ENCODE peak calls at places on chromosome 2, in six cellular contexts. Y is GM23248, W is IMR-90, E is mucosa of descending colon, F is uterus, O is colonic mucosa. T is an unnamed sample. For H3K4me1, the result is how much of the 10 kb centered on the place peaks cover.

GRCh38 chr2:43221660-43222471 is 4.5 kb downstream of the ZFP36L2 start:
- DNase-seq in E (peak), O (peak), F (peak), W (peak), Y (peak), T (peak)

GRCh38 chr2:230640540-230641011 is 72.1 kb upstream of the CAB39 start:
- DNase-seq in O (no peak), Y (peak), E (no peak), F (no peak), W (peak), T (no peak)

GRCh38 chr2:187989925-187990623 is 301.6 kb upstream of the GULP1 start:
- DNase-seq in W (no peak), O (no peak), Y (no peak), E (no peak), F (no peak), T (no peak)

GRCh38 chr2:105431367-105432088 is 32.7 kb upstream of the FHL2 start:
- DNase-seq in E (no peak), Y (peak), O (no peak), F (peak), W (peak), T (no peak)

GRCh38 chr2:147033046-147033445 is 811.8 kb upstream of the ACVR2A start:
- DNase-seq in E (no peak), Y (peak), W (no peak), O (no peak), F (no peak), T (no peak)

GRCh38 chr2:171154348-171154747 is 6.3 kb downstream of the TLK1 start:
- DNase-seq in W (peak), O (peak), E (no peak), Y (no peak), F (no peak), T (no peak)

GRCh38 chr2:695111-695510 is 17.9 kb upstream of the TMEM18 start:
- DNase-seq in E (no peak), O (no peak), W (no peak), F (no peak), Y (no peak), T (no peak)

GRCh38 chr2:122670932-122671331 is 915.5 kb downstream of the TSN start:
- DNase-seq in O (no peak), F (no peak), Y (no peak), W (no peak), E (no peak), T (no peak)

GRCh38 chr2:230664128-230664527 is 48.5 kb upstream of the CAB39 start:
- DNase-seq in F (no peak), O (no peak), W (peak), E (no peak), Y (peak), T (no peak)

GRCh38 chr2:167715932-167716331 is 531.5 kb downstream of the STK39 start:
- DNase-seq in O (no peak), F (no peak), W (no peak), E (no peak), Y (no peak), T (no peak)

GRCh38 chr2:151518802-151519201 is 109.1 kb downstream of the RIF1 start:
- DNase-seq in W (peak), Y (peak), E (no peak), O (no peak), F (no peak), T (no peak)

GRCh38 chr2:148172131-148172753 is 151.4 kb downstream of the MBD5 start:
- DNase-seq in E (no peak), W (no peak), O (no peak), F (no peak), Y (no peak), T (no peak)

GRCh38 chr2:29113027-29113686 is 2.1 kb upstream of the CLIP4 start:
- DNase-seq in E (no peak), Y (peak), W (peak), O (no peak), F (no peak), T (no peak)

GRCh38 chr2:72921088-72921851 is 4.0 kb downstream of the EMX1 start:
- DNase-seq in Y (no peak), O (no peak), W (no peak), F (no peak), E (no peak), T (no peak)

GRCh38 chr2:147553743-147554142 is 291.1 kb upstream of the ACVR2A start:
- DNase-seq in E (no peak), Y (no peak), W (no peak), F (no peak), O (no peak), T (no peak)

GRCh38 chr2:232276739-232277313 is 101.7 kb upstream of the ALPP start:
- DNase-seq in Y (no peak), F (no peak), O (no peak), E (no peak), W (no peak), T (no peak)

GRCh38 chr2:45242161-45242741 is 233.0 kb upstream of the SIX2 start:
- DNase-seq in F (no peak), E (no peak), Y (peak), W (peak), O (no peak), T (no peak)

GRCh38 chr2:157443795-157444642 is at the start of gene CYTIP:
- DNase-seq in F (no peak), E (peak), Y (no peak), O (peak), W (no peak), T (peak)

GRCh38 chr2:1528273-1529064 is 115.2 kb downstream of the TPO start:
- DNase-seq in O (peak), W (no peak), Y (no peak), F (no peak), E (no peak), T (no peak)

GRCh38 chr2:98036349-98037000 is 40.7 kb upstream of the TMEM131 start:
- DNase-seq in E (peak), O (no peak), F (no peak), W (no peak), Y (no peak), T (no peak)

GRCh38 chr2:11405599-11406491 is 60.1 kb downstream of the E2F6 start:
- DNase-seq in F (no peak), E (peak), W (peak), O (peak), Y (no peak), T (no peak)

GRCh38 chr2:218322756-218323525 is 30.6 kb upstream of the TMBIM1 start:
- DNase-seq in W (peak), O (peak), Y (peak), E (peak), F (peak), T (peak)

DNA sequence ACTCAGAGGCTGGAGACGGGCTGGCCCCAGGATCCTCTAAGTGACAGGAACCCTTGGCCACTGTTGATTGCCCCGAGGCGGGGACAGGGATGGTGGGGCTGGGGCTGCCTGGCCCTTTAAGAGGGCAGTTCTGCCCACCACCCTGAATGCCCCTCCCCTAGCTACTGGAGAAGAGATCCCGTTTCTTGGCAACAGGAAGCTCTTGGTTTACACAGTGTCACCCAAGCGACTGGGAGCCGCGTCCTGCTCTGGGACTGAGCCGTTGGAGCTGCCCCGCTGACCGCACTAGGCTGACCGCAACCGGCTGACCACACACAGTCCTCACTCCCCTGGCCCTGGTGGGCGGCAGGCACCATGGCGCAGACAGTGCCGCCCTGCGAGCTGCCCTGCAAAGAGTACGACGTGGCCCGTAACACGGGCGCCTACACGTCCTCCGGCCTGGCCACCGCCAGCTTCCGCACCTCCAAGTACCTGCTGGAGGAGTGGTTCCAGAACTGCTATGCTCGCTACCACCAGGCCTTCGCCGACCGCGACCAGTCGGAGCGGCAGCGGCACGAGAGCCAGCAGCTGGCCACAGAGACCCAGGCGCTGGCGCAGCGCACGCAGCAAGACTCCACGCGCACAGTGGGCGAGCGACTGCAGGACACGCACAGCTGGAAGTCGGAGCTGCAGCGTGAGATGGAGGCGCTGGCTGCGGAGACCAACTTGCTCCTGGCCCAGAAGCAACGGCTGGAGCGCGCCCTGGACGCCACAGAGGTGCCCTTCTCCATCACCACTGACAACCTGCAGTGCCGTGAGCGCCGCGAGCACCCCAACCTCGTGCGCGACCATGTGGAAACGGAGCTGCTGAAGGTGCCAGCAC is at the start of gene TEKT4:
- DNase-seq in F (no peak), O (no peak), Y (peak), E (no peak), W (no peak), T (peak)
- H3K4me3 ChIP-seq in F (no peak), O (no peak), Y (no peak), E (no peak), W (no peak), T (no peak)

DNA sequence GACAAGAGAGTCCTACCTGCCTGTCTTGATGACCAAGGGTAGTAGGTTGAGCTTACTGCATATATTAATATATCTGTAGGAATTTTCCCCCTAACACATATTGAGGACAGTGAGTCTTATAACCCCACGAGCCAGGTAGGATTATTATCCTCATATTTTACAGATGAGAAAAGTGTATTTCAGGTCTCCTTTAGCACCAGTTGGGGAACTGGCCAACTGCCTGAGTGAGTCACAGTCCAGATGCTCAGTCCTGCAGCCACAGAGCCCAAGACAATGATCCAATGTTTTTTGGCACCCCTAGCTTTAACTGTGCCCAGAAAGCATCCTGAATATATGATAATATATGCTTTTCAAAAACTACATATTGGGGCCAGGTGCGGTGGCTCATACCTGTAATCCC is 30.8 kb upstream of the GLS start:
- DNase-seq in O (no peak), Y (peak), F (no peak), W (peak), E (no peak), T (no peak)
- H3K4me1 ChIP-seq in O (under half), Y (half or more), F (under half), W (under half), E (under half), T (under half)

GRCh38 chr2:179461367-179461886 is 196.8 kb upstream of the SESTD1 start:
- DNase-seq in F (no peak), Y (no peak), W (no peak), E (no peak), O (no peak), T (no peak)
- H3K4me3 ChIP-seq in F (no peak), Y (no peak), W (no peak), E (no peak), O (no peak), T (no peak)

DNA sequence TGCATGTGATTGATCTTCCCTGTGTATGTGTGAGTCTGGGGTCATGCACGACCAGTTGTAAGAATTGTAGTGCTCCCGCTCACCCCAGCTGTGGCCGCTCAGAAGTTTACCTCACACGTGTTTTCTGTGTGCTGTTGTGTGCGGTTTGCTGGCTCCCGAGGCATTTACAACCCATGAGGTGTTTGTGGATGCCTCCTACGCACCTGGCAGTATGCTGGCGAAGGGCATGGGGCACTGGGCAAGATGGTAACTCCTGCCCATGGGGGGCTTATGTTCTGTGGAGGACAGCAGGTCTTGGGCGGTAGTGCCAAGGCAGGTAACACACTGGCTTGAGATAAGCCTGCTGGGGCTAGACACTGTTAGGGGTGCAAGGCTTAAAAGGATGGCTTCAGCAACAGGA is 102.6 kb upstream of the HS6ST1 start:
- DNase-seq in E (no peak), F (peak), O (peak), W (no peak), Y (no peak), T (peak)
- H3K4me1 ChIP-seq in E (under half), F (under half), O (under half), W (under half), Y (under half), T (under half)

DNA sequence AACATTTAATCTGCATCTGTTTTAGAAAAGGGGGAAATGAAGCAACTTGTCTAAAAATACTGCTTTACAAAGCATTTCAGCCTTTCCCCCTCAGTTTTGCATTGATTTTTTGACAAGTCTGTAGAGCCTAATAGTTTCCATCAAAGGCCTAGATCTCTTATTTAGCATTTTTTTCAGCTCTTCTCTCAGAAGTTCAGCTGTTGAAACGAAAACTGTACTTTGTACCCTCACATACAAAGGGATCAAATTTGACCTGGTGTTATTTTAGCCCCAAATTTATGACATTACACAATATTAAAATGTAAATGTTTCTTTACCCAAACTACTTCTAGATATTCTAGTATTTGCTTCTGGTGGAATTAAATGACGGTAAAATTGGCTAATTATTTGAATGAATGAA is 13.0 kb downstream of the YPEL5 start:
- DNase-seq in F (no peak), Y (no peak), O (no peak), E (no peak), W (no peak), T (no peak)
- H3K4me3 ChIP-seq in F (no peak), Y (no peak), O (no peak), E (no peak), W (no peak), T (no peak)

GRCh38 chr2:233351423-233351822 is 2.9 kb upstream of the DGKD start:
- DNase-seq in O (no peak), E (no peak), W (no peak), F (no peak), Y (peak), T (no peak)

GRCh38 chr2:233346930-233347329 is 7.4 kb upstream of the DGKD start:
- DNase-seq in O (no peak), E (no peak), F (no peak), Y (no peak), W (no peak), T (no peak)

GRCh38 chr2:233346374-233346773 is 7.9 kb upstream of the DGKD start:
- DNase-seq in W (no peak), F (no peak), Y (no peak), O (no peak), E (no peak), T (no peak)

GRCh38 chr2:233350708-233351107 is 3.6 kb upstream of the DGKD start:
- DNase-seq in F (peak), O (peak), W (peak), Y (peak), E (no peak), T (no peak)

DNA sequence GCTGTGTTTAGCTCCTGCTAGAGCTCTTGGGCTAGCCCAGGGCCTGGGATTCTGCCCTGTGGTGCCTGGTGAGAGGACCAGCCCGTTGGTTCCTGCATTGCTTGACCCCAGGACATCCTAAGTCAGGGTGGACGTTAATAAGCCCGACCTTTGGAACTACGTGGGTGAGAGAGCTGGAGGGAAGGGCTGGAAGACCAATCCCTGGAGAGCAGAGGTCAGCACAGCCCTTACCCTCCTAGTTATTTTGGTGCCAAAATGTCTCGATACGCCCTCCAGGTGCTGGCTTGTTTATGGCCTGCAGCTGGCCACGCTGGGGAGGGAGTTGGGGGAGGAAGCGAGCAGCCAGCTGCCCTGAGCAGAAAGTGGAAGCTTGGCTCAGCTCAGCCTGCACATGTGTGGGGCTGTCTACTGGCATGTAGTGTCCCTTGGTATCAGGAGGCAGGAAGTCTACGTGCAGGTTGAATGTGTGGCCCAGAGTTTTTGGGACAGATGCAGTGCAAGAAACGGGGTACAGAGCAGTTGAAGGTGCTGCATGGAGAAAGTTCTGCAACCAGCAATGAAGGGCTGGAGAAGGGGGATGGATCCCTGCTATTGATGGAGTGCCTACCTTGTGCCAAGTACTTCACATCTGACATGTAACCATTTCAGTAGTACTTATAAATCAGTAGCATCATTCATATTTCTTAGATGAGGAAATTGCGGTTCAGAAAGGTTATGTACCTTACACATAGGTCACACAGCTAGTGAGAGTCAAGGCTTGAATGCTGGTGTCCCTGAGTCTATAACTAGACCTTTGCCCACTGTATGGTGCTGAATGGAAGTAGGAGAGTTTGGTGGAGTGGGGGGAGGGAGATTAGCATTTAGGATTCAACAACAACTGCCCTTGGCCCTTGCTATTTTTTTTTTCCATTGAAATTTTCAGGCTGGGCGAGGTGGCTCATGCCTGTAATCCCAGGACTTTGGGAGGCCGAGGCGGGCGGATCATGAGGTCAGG is 5.0 kb upstream of the DGKD start:
- DNase-seq in F (peak), Y (no peak), E (peak), W (peak), O (peak), T (no peak)
- H3K4me1 ChIP-seq in F (under half), Y (under half), E (under half), W (under half), O (under half), T (under half)

GRCh38 chr2:158619496-158619895 is 162.7 kb downstream of the PKP4 start:
- DNase-seq in Y (peak), F (no peak), E (no peak), W (peak), O (no peak), T (no peak)
- H3K4me3 ChIP-seq in Y (no peak), F (no peak), E (no peak), W (no peak), O (no peak), T (no peak)

DNA sequence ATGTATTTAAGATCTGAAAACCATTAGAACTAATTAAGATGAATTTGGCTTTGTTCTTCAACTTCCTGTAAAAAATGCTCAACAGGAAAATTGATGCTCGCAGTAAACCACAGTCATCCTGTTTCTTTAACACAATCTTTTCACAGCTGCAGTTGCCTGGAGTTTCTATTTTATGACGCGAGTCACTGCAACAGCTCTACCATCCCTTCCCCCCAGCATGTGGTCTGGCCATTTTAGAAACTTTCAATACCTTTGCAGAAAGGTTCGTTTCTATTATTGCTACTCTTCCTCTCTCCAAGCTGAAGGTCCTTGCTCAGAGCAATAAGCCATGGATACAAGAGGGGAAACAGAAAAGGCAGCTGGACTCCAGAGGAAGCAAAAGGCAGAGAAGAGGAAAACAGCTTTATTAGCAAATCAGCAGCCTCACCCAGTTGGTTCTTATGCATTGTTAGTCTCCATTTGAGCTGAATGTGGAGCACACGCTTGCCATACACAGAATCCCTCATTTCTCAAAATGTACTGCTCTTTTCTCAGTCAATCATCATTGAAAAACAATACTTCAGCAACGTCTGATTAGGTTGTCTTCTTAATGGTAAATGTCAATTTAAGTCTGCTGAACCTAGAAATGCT is 3.9 kb downstream of the WIPF1 start:
- DNase-seq in W (peak), Y (peak), E (no peak), O (peak), F (no peak), T (no peak)
- H3K4me1 ChIP-seq in W (under half), Y (half or more), E (under half), O (under half), F (under half), T (under half)

GRCh38 chr2:23404426-23404825 is 19.4 kb downstream of the KLHL29 start:
- DNase-seq in E (peak), W (peak), O (peak), F (peak), Y (peak), T (peak)
- H3K4me3 ChIP-seq in E (no peak), W (no peak), O (no peak), F (no peak), Y (peak), T (no peak)

T was measured in lung.